ENCODE peak calls at places on chromosomes 1 and 21, in six cellular contexts. One of them, this sample, is unnamed.

GRCh38 chr1:175839678-175840669 is 96.6 kb upstream of the TNR start:
- DNase-seq in fibroblast of lung: no peak
- DNase-seq in foreskin fibroblast: no peak
- DNase-seq in cardiac muscle cell: peak
- DNase-seq in neural progenitor cell: no peak
- DNase-seq in T-cell: no peak
- DNase-seq in this sample: no peak

GRCh38 chr1:55369474-55369873 is 154.3 kb upstream of the USP24 start:
- DNase-seq in T-cell: no peak
- DNase-seq in cardiac muscle cell: peak
- DNase-seq in foreskin fibroblast: peak
- DNase-seq in fibroblast of lung: peak
- DNase-seq in neural progenitor cell: no peak
- DNase-seq in this sample: no peak

GRCh38 chr1:115237507-115237906 is 100.5 kb downstream of the NGF start:
- DNase-seq in fibroblast of lung: peak
- DNase-seq in neural progenitor cell: no peak
- DNase-seq in cardiac muscle cell: no peak
- DNase-seq in T-cell: no peak
- DNase-seq in foreskin fibroblast: peak
- DNase-seq in this sample: no peak

GRCh38 chr1:246350745-246351144 is 156.3 kb downstream of the SMYD3 start:
- DNase-seq in fibroblast of lung: no peak
- DNase-seq in cardiac muscle cell: peak
- DNase-seq in foreskin fibroblast: no peak
- DNase-seq in T-cell: no peak
- DNase-seq in neural progenitor cell: no peak
- DNase-seq in this sample: no peak

GRCh38 chr21:31366825-31367224 is 22.8 kb upstream of the TIAM1 start:
- DNase-seq in T-cell: no peak
- DNase-seq in cardiac muscle cell: peak
- DNase-seq in fibroblast of lung: peak
- DNase-seq in neural progenitor cell: no peak
- DNase-seq in foreskin fibroblast: peak
- DNase-seq in this sample: no peak

GRCh38 chr21:39441502-39442475 is 3.8 kb downstream of the LCA5L start:
- DNase-seq in T-cell: peak
- DNase-seq in fibroblast of lung: peak
- DNase-seq in neural progenitor cell: peak
- DNase-seq in foreskin fibroblast: peak
- DNase-seq in cardiac muscle cell: peak
- DNase-seq in this sample: no peak

GRCh38 chr1:23704834-23705495 is 13.4 kb downstream of the RPL11 start:
- DNase-seq in foreskin fibroblast: no peak
- DNase-seq in neural progenitor cell: no peak
- DNase-seq in T-cell: no peak
- DNase-seq in fibroblast of lung: no peak
- DNase-seq in cardiac muscle cell: no peak
- DNase-seq in this sample: no peak

GRCh38 chr1:63601061-63601460 is 7.8 kb downstream of the PGM1 start:
- DNase-seq in neural progenitor cell: no peak
- DNase-seq in cardiac muscle cell: no peak
- DNase-seq in T-cell: no peak
- DNase-seq in fibroblast of lung: no peak
- DNase-seq in foreskin fibroblast: no peak
- DNase-seq in this sample: no peak

GRCh38 chr1:47186267-47187185 is 3.3 kb downstream of the PDZK1IP1 start:
- DNase-seq in T-cell: no peak
- DNase-seq in cardiac muscle cell: no peak
- DNase-seq in fibroblast of lung: no peak
- DNase-seq in foreskin fibroblast: no peak
- DNase-seq in neural progenitor cell: no peak
- DNase-seq in this sample: no peak

GRCh38 chr1:15322648-15323350 is 75.8 kb downstream of the FHAD1 start:
- DNase-seq in foreskin fibroblast: no peak
- DNase-seq in T-cell: no peak
- DNase-seq in fibroblast of lung: no peak
- DNase-seq in cardiac muscle cell: no peak
- DNase-seq in neural progenitor cell: no peak
- DNase-seq in this sample: no peak

GRCh38 chr21:23119491-23119890 is 2121.3 kb downstream of the NCAM2 start:
- DNase-seq in T-cell: no peak
- DNase-seq in cardiac muscle cell: no peak
- DNase-seq in fibroblast of lung: no peak
- DNase-seq in foreskin fibroblast: no peak
- DNase-seq in neural progenitor cell: no peak
- DNase-seq in this sample: no peak

GRCh38 chr1:6519491-6519934 is 28.0 kb upstream of the PLEKHG5 start:
- DNase-seq in foreskin fibroblast: no peak
- DNase-seq in T-cell: no peak
- DNase-seq in neural progenitor cell: no peak
- DNase-seq in cardiac muscle cell: no peak
- DNase-seq in fibroblast of lung: no peak
- DNase-seq in this sample: no peak

GRCh38 chr1:39348278-39348677 is 143.2 kb upstream of the BMP8A start:
- DNase-seq in foreskin fibroblast: no peak
- DNase-seq in cardiac muscle cell: no peak
- DNase-seq in neural progenitor cell: no peak
- DNase-seq in fibroblast of lung: no peak
- DNase-seq in T-cell: no peak
- DNase-seq in this sample: no peak

GRCh38 chr1:84265867-84266266 is 35.6 kb upstream of the SAMD13 start:
- DNase-seq in neural progenitor cell: no peak
- DNase-seq in foreskin fibroblast: no peak
- DNase-seq in T-cell: no peak
- DNase-seq in fibroblast of lung: no peak
- DNase-seq in cardiac muscle cell: no peak
- DNase-seq in this sample: no peak

GRCh38 chr1:217343907-217344306 is 287.0 kb downstream of the GPATCH2 start:
- DNase-seq in T-cell: no peak
- DNase-seq in cardiac muscle cell: no peak
- DNase-seq in neural progenitor cell: peak
- DNase-seq in fibroblast of lung: no peak
- DNase-seq in foreskin fibroblast: no peak
- DNase-seq in this sample: no peak

GRCh38 chr1:4346141-4346540 is 308.3 kb upstream of the AJAP1 start:
- DNase-seq in cardiac muscle cell: no peak
- DNase-seq in neural progenitor cell: no peak
- DNase-seq in T-cell: no peak
- DNase-seq in fibroblast of lung: no peak
- DNase-seq in foreskin fibroblast: no peak
- DNase-seq in this sample: no peak

GRCh38 chr1:185733818-185734709 is at the start of gene HMCN1:
- DNase-seq in fibroblast of lung: peak
- DNase-seq in cardiac muscle cell: peak
- DNase-seq in T-cell: peak
- DNase-seq in foreskin fibroblast: peak
- DNase-seq in neural progenitor cell: peak
- DNase-seq in this sample: no peak

GRCh38 chr1:40708750-40709099 is 17.2 kb downstream of the NFYC start:
- DNase-seq in neural progenitor cell: peak
- DNase-seq in fibroblast of lung: peak
- DNase-seq in T-cell: no peak
- DNase-seq in foreskin fibroblast: peak
- DNase-seq in cardiac muscle cell: peak
- DNase-seq in this sample: no peak

GRCh38 chr1:85692730-85693314 is 15.4 kb downstream of the ZNHIT6 start:
- DNase-seq in fibroblast of lung: peak
- DNase-seq in cardiac muscle cell: peak
- DNase-seq in neural progenitor cell: no peak
- DNase-seq in T-cell: no peak
- DNase-seq in foreskin fibroblast: peak
- DNase-seq in this sample: no peak

GRCh38 chr1:27727126-27727525 is 1.4 kb downstream of the FAM76A start:
- DNase-seq in neural progenitor cell: no peak
- DNase-seq in T-cell: no peak
- DNase-seq in fibroblast of lung: peak
- DNase-seq in foreskin fibroblast: peak
- DNase-seq in cardiac muscle cell: peak
- DNase-seq in this sample: no peak

GRCh38 chr1:80633947-80634710 is 1166.6 kb upstream of the ADGRL2 start:
- DNase-seq in cardiac muscle cell: no peak
- DNase-seq in fibroblast of lung: no peak
- DNase-seq in neural progenitor cell: peak
- DNase-seq in T-cell: no peak
- DNase-seq in foreskin fibroblast: no peak
- DNase-seq in this sample: no peak

GRCh38 chr1:85607126-85607912 is 26.8 kb downstream of the CCN1 start:
- DNase-seq in cardiac muscle cell: peak
- DNase-seq in neural progenitor cell: peak
- DNase-seq in T-cell: no peak
- DNase-seq in fibroblast of lung: peak
- DNase-seq in foreskin fibroblast: peak
- DNase-seq in this sample: no peak

GRCh38 chr1:22826630-22827580 is 116.3 kb downstream of the EPHB2 start:
- DNase-seq in fibroblast of lung: no peak
- DNase-seq in foreskin fibroblast: no peak
- DNase-seq in T-cell: no peak
- DNase-seq in cardiac muscle cell: peak
- DNase-seq in neural progenitor cell: no peak
- DNase-seq in this sample: no peak

GRCh38 chr1:69911301-69911801 is 294.0 kb downstream of the LRRC40 start:
- DNase-seq in neural progenitor cell: no peak
- DNase-seq in foreskin fibroblast: peak
- DNase-seq in cardiac muscle cell: peak
- DNase-seq in fibroblast of lung: peak
- DNase-seq in T-cell: no peak
- DNase-seq in this sample: no peak

GRCh38 chr1:20484526-20485462 is 1.2 kb downstream of the CAMK2N1 start:
- DNase-seq in foreskin fibroblast: no peak
- DNase-seq in T-cell: no peak
- DNase-seq in fibroblast of lung: no peak
- DNase-seq in cardiac muscle cell: peak
- DNase-seq in neural progenitor cell: peak
- DNase-seq in this sample: no peak

GRCh38 chr1:197486948-197487347 is 218.9 kb downstream of the CRB1 start:
- DNase-seq in cardiac muscle cell: peak
- DNase-seq in neural progenitor cell: no peak
- DNase-seq in T-cell: no peak
- DNase-seq in fibroblast of lung: peak
- DNase-seq in foreskin fibroblast: no peak
- DNase-seq in this sample: no peak

GRCh38 chr21:15631342-15631741 is 98.4 kb upstream of the USP25 start:
- DNase-seq in T-cell: no peak
- DNase-seq in neural progenitor cell: no peak
- DNase-seq in foreskin fibroblast: peak
- DNase-seq in fibroblast of lung: peak
- DNase-seq in cardiac muscle cell: peak
- DNase-seq in this sample: no peak

GRCh38 chr1:228060458-228061190 is 21.9 kb upstream of the ARF1 start:
- DNase-seq in T-cell: no peak
- DNase-seq in fibroblast of lung: no peak
- DNase-seq in foreskin fibroblast: no peak
- DNase-seq in cardiac muscle cell: peak
- DNase-seq in neural progenitor cell: peak
- DNase-seq in this sample: no peak

GRCh38 chr1:25780318-25781129 is 19.5 kb upstream of the SELENON start:
- DNase-seq in fibroblast of lung: peak
- DNase-seq in neural progenitor cell: peak
- DNase-seq in foreskin fibroblast: no peak
- DNase-seq in T-cell: no peak
- DNase-seq in cardiac muscle cell: peak
- DNase-seq in this sample: no peak

GRCh38 chr1:169834869-169835268 is 40.2 kb upstream of the METTL18 start:
- DNase-seq in cardiac muscle cell: no peak
- DNase-seq in foreskin fibroblast: no peak
- DNase-seq in fibroblast of lung: no peak
- DNase-seq in T-cell: no peak
- DNase-seq in neural progenitor cell: no peak
- DNase-seq in this sample: no peak

GRCh38 chr1:150516050-150516591 is 569 bp downstream of the FALEC start:
- DNase-seq in fibroblast of lung: no peak
- DNase-seq in neural progenitor cell: peak
- DNase-seq in T-cell: no peak
- DNase-seq in foreskin fibroblast: no peak
- DNase-seq in cardiac muscle cell: peak
- DNase-seq in this sample: no peak

GRCh38 chr1:97721221-97721620 is 199.6 kb downstream of the DPYD start:
- DNase-seq in T-cell: no peak
- DNase-seq in foreskin fibroblast: peak
- DNase-seq in fibroblast of lung: no peak
- DNase-seq in cardiac muscle cell: no peak
- DNase-seq in neural progenitor cell: no peak
- DNase-seq in this sample: no peak